ENCODE peak calls at places on chromosomes 4 and X, in four cellular contexts. V is left lobe of liver; N is T-cell; S is effector CD4-positive, alpha-beta T cell. Y is an unnamed sample.

GRCh38 chr4:31422006-31422405 is 701.8 kb downstream of the PCDH7 start:
- DNase-seq in V (no peak), N (no peak), S (no peak), Y (no peak)

GRCh38 chrX:25925956-25926355 is 212.2 kb upstream of the MAGEB18 start:
- DNase-seq in V (no peak), N (no peak), S (no peak), Y (no peak)

GRCh38 chr4:186557486-186557885 is 2.1 kb upstream of the MTNR1A start:
- DNase-seq in V (no peak), N (no peak), S (no peak), Y (no peak)

GRCh38 chr4:147157860-147158701 is 212.4 kb upstream of the TTC29 start:
- DNase-seq in V (no peak), N (no peak), S (no peak), Y (no peak)

GRCh38 chrX:134846042-134846441 is 144.7 kb upstream of the SMIM10 start:
- DNase-seq in V (no peak), N (no peak), S (no peak), Y (no peak)

GRCh38 chr4:40255722-40256281 is 59.0 kb downstream of the RHOH start:
- DNase-seq in V (no peak), N (no peak), S (no peak), Y (no peak)

GRCh38 chrX:10195425-10195824 is 38.6 kb downstream of the CLCN4 start:
- DNase-seq in V (no peak), N (no peak), S (no peak), Y (no peak)

GRCh38 chr4:54942735-54943134 is 182.7 kb downstream of the KDR start:
- DNase-seq in V (no peak), N (peak), S (no peak), Y (no peak)

GRCh38 chr4:152479428-152480026 is 56.4 kb downstream of the FBXW7 start:
- DNase-seq in V (no peak), N (no peak), S (no peak), Y (no peak)

GRCh38 chrX:134544614-134545255 is 84.8 kb downstream of the HPRT1 start:
- DNase-seq in V (no peak), N (no peak), S (no peak), Y (no peak)

GRCh38 chrX:16970977-16971376 is 24.5 kb downstream of the REPS2 start:
- DNase-seq in V (no peak), N (no peak), S (no peak), Y (no peak)

GRCh38 chr4:74873545-74874295 is 59.2 kb upstream of the PARM1 start:
- DNase-seq in V (no peak), N (no peak), S (no peak), Y (no peak)

GRCh38 chrX:15663439-15663838 is 1.2 kb downstream of the CLTRN start:
- DNase-seq in V (no peak), N (no peak), S (no peak), Y (no peak)

GRCh38 chr4:143346208-143346607 is 9.5 kb downstream of the GAB1 start:
- DNase-seq in V (no peak), N (no peak), S (no peak), Y (no peak)

GRCh38 chrX:46588263-46588662 is 14.7 kb downstream of the CHST7 start:
- DNase-seq in V (no peak), N (peak), S (peak), Y (no peak)

GRCh38 chr4:83993774-83994173 is 457.9 kb downstream of the GPAT3 start:
- DNase-seq in V (no peak), N (no peak), S (no peak), Y (no peak)